ENCODE peak calls at places on chromosomes 4 and X, in nine cellular contexts. Z is transverse colon; V is CD8-positive, alpha-beta T cell; K is tibial nerve; C is psoas muscle; B is cardiac muscle cell; I is suprapubic skin; P is small intestine; Y is aorta. O is an unnamed sample.
A peak's percentile ranks its signal among the peaks of the same experiment; 100 is the strongest.

GRCh38 chr4:86449746-86450145 is 89.9 kb upstream of the MAPK10 start:
- DNase-seq in Z (no peak), V (no peak), K (no peak), C (no peak), B (no peak), I (no peak), P (no peak), Y (no peak), O (no peak)

GRCh38 chrX:153609917-153610833 is 11.2 kb upstream of the CCNQ start:
- DNase-seq in Z (peak; percentile 66), V (peak; percentile 77), K (peak; percentile 54), C (peak; percentile 87), B (peak; percentile 75), I (peak; percentile 80), P (peak; percentile 36), Y (peak; percentile 83), O (peak; percentile 68)

GRCh38 chrX:9240956-9241355 is 207.0 kb upstream of the FAM9B start:
- DNase-seq in Z (no peak), V (no peak), K (no peak), C (no peak), B (no peak), I (no peak), P (no peak), Y (no peak), O (no peak)

GRCh38 chr4:17688011-17688441 is 73.6 kb downstream of the MED28 start:
- DNase-seq in Z (no peak), V (no peak), K (no peak), C (no peak), B (no peak), I (no peak), P (no peak), Y (no peak), O (no peak)

GRCh38 chr4:5940470-5941203 is 47.8 kb upstream of the CRMP1 start:
- DNase-seq in Z (no peak), V (no peak), K (no peak), C (no peak), B (peak; percentile 41), I (no peak), P (no peak), Y (no peak), O (no peak)

GRCh38 chr4:158729716-158730559 is 6.7 kb upstream of the PPID start:
- DNase-seq in Z (peak; percentile 72), V (peak; percentile 58), K (peak; percentile 46), C (peak; percentile 66), B (peak; percentile 72), I (no peak), P (peak; percentile 64), Y (peak; percentile 73), O (peak; percentile 72)

GRCh38 chrX:153474718-153475117 is 4.3 kb upstream of the HAUS7 start:
- DNase-seq in Z (peak; percentile 26), V (peak; percentile 40), K (no peak), C (peak; percentile 82), B (peak; percentile 74), I (no peak), P (peak; percentile 1), Y (peak; percentile 92), O (peak; percentile 38)

GRCh38 chrX:151458824-151459223 is 61.8 kb downstream of the VMA21 start:
- DNase-seq in Z (no peak), V (no peak), K (no peak), C (no peak), B (peak; percentile 26), I (no peak), P (no peak), Y (no peak), O (no peak)

GRCh38 chr4:10006604-10007435 is 14.5 kb downstream of the SLC2A9 start:
- DNase-seq in Z (peak; percentile 82), V (no peak), K (no peak), C (peak; percentile 60), B (peak; percentile 58), I (no peak), P (peak; percentile 99), Y (peak; percentile 64), O (peak; percentile 90)

GRCh38 chr4:94561249-94562024 is 109.7 kb downstream of the PDLIM5 start:
- DNase-seq in Z (no peak), V (no peak), K (no peak), C (no peak), B (peak; percentile 64), I (no peak), P (no peak), Y (no peak), O (no peak)

GRCh38 chrX:105695451-105695850 is 126.9 kb upstream of the NRK start:
- DNase-seq in Z (no peak), V (no peak), K (no peak), C (no peak), B (peak; percentile 30), I (no peak), P (no peak), Y (no peak), O (no peak)

GRCh38 chrX:100643212-100643611 is 787 bp upstream of the SRPX2 start:
- DNase-seq in Z (no peak), V (no peak), K (no peak), C (no peak), B (no peak), I (no peak), P (no peak), Y (no peak), O (no peak)

GRCh38 chr4:11675051-11675800 is 246.5 kb upstream of the HS3ST1 start:
- DNase-seq in Z (no peak), V (no peak), K (no peak), C (no peak), B (no peak), I (no peak), P (no peak), Y (no peak), O (no peak)

GRCh38 chr4:3441501-3442459 is at the start of gene HGFAC:
- DNase-seq in Z (no peak), V (no peak), K (no peak), C (peak; percentile 44), B (no peak), I (no peak), P (no peak), Y (peak; percentile 45), O (no peak)

GRCh38 chrX:13126785-13127184 is 82.4 kb upstream of the FAM9C start:
- DNase-seq in Z (no peak), V (no peak), K (no peak), C (no peak), B (peak; percentile 42), I (no peak), P (no peak), Y (no peak), O (no peak)

GRCh38 chr4:9996319-9997110 is 24.8 kb downstream of the SLC2A9 start:
- DNase-seq in Z (peak; percentile 76), V (no peak), K (no peak), C (no peak), B (no peak), I (no peak), P (peak; percentile 94), Y (no peak), O (peak; percentile 88)

GRCh38 chrX:138745215-138745614 is 33.7 kb upstream of the FGF13 start:
- DNase-seq in Z (no peak), V (no peak), K (no peak), C (no peak), B (peak; percentile 58), I (no peak), P (peak; percentile 19), Y (no peak), O (peak; percentile 36)

GRCh38 chr4:10677796-10678497 is 6.6 kb downstream of the CLNK start:
- DNase-seq in Z (no peak), V (no peak), K (no peak), C (no peak), B (no peak), I (no peak), P (no peak), Y (no peak), O (no peak)

GRCh38 chrX:129540725-129541184 is 696 bp downstream of the OCRL start:
- DNase-seq in Z (peak; percentile 66), V (no peak), K (no peak), C (peak; percentile 51), B (no peak), I (peak; percentile 65), P (peak; percentile 81), Y (peak; percentile 40), O (peak; percentile 61)
- H3K4me1 ChIP-seq in Z (no peaks in the 10 kb centered on the region), V (peaks cover 5% of the 10 kb centered on the region), K (no peaks in the 10 kb centered on the region), C (no peaks in the 10 kb centered on the region), B (peaks cover 3% of the 10 kb centered on the region), I (no peaks in the 10 kb centered on the region), P (no peaks in the 10 kb centered on the region), Y (no peaks in the 10 kb centered on the region), O (no peaks in the 10 kb centered on the region)

GRCh38 chr4:107991945-107992625 is 2.4 kb downstream of the HADH start:
- DNase-seq in Z (no peak), V (no peak), K (no peak), C (no peak), B (peak; percentile 90), I (no peak), P (peak; percentile 29), Y (no peak), O (no peak)

GRCh38 chr4:107989537-107990386 is at the start of gene HADH:
- DNase-seq in Z (peak; percentile 96), V (peak; percentile 91), K (peak; percentile 91), C (peak; percentile 96), B (peak; percentile 94), I (peak; percentile 94), P (peak; percentile 95), Y (peak; percentile 95), O (peak; percentile 95)

GRCh38 chr4:107988763-107989035 is 990 bp upstream of the HADH start:
- DNase-seq in Z (peak; percentile 17), V (no peak), K (no peak), C (no peak), B (no peak), I (no peak), P (no peak), Y (no peak), O (peak; percentile 29)

GRCh38 chr4:107989162-107989536 is 540 bp upstream of the HADH start:
- DNase-seq in Z (no peak), V (no peak), K (no peak), C (no peak), B (no peak), I (no peak), P (peak; percentile 70), Y (no peak), O (no peak)

GRCh38 chr4:107987916-107988762 is 1.6 kb upstream of the HADH start:
- DNase-seq in Z (no peak), V (no peak), K (no peak), C (no peak), B (no peak), I (no peak), P (peak; percentile 65), Y (no peak), O (peak; percentile 37)
- H3K4me1 ChIP-seq in Z (peaks cover 43% of the 10 kb centered on the region), V (peaks cover 24% of the 10 kb centered on the region), K (no peaks in the 10 kb centered on the region), C (peaks cover 34% of the 10 kb centered on the region), B (peaks cover 24% of the 10 kb centered on the region), I (peaks cover 39% of the 10 kb centered on the region), P (peaks cover 5% of the 10 kb centered on the region), Y (peaks cover 3% of the 10 kb centered on the region), O (peaks cover 4% of the 10 kb centered on the region)

GRCh38 chrX:129777218-129777768 is 2.5 kb upstream of the SASH3 start:
- DNase-seq in Z (peak; percentile 75), V (peak; percentile 74), K (no peak), C (peak; percentile 68), B (no peak), I (no peak), P (peak; percentile 62), Y (peak; percentile 79), O (peak; percentile 54)
- H3K4me1 ChIP-seq in Z (no peaks in the 10 kb centered on the region), V (peaks cover 63% of the 10 kb centered on the region), K (no peaks in the 10 kb centered on the region), C (no peaks in the 10 kb centered on the region), B (no peaks in the 10 kb centered on the region), I (no peaks in the 10 kb centered on the region), P (no peaks in the 10 kb centered on the region), Y (no peaks in the 10 kb centered on the region), O (no peaks in the 10 kb centered on the region)

DNA sequence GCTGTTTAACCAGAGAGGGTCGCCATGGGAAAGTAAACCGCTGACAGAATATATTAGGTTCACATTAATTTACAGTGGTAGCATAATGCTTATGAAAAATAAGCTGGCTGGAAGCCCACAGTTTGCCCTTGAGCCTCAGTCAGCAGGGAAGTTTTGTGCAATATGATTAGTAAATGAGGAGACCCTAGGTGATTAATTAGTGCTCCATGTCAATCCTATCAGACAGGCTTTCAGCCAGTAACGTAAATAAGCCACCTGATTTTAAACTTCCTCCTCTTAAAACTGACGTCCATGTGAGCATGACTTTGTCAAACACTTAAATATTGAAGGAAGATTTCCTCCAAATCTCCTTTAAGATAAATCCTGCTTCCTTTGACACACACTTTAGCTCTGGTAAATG is 134.1 kb downstream of the TSPAN5 start:
- DNase-seq in Z (no peak), V (no peak), K (no peak), C (no peak), B (peak; percentile 3), I (no peak), P (no peak), Y (no peak), O (no peak)
- H3K4me1 ChIP-seq in Z (no peaks in the 10 kb centered on the region), V (no peaks in the 10 kb centered on the region), K (no peaks in the 10 kb centered on the region), C (no peaks in the 10 kb centered on the region), B (peaks cover 76% of the 10 kb centered on the region), I (no peaks in the 10 kb centered on the region), P (no peaks in the 10 kb centered on the region), Y (peaks cover 2% of the 10 kb centered on the region), O (no peaks in the 10 kb centered on the region)